ENCODE peak calls at places on chromosomes 6 and 20, in seven cellular contexts. E is fibroblast of lung; C is DND-41; H is iPS DF 6.9; J is lower lobe of right lung; Y is CD8-positive, alpha-beta memory T cell; F is breast epithelium. V is an unnamed sample.

GRCh38 chr20:31934968-31935764 is 16.7 kb downstream of the PDRG1 start:
- DNase-seq in E (no peak), C (no peak), H (no peak), J (no peak), Y (no peak), F (no peak), V (no peak)

GRCh38 chr20:38075161-38075998 is 41.8 kb downstream of the RPRD1B start:
- DNase-seq in E (peak; percentile 82), C (no peak), H (no peak), J (no peak), Y (no peak), F (no peak), V (no peak)

GRCh38 chr20:4225778-4226177 is 210.4 kb upstream of the RNF24 start:
- DNase-seq in E (peak; percentile 97), C (no peak), H (no peak), J (no peak), Y (no peak), F (no peak), V (no peak)

GRCh38 chr6:17872908-17873307 is 114.5 kb downstream of the KIF13A start:
- DNase-seq in E (no peak), C (no peak), H (no peak), J (no peak), Y (no peak), F (no peak), V (no peak)

GRCh38 chr20:37627060-37627766 is 66.6 kb upstream of the CTNNBL1 start:
- DNase-seq in E (peak; percentile 64), C (peak; percentile 75), H (peak; percentile 41), J (no peak), Y (no peak), F (no peak), V (no peak)

GRCh38 chr6:41702089-41702745 is 33.2 kb downstream of the TFEB start:
- DNase-seq in E (no peak), C (no peak), H (no peak), J (no peak), Y (no peak), F (no peak), V (no peak)

GRCh38 chr20:57615472-57615855 is 4.8 kb downstream of the ZBP1 start:
- DNase-seq in E (no peak), C (no peak), H (no peak), J (no peak), Y (no peak), F (no peak), V (no peak)

GRCh38 chr6:26536571-26537159 is 1.5 kb upstream of the HMGN4 start:
- DNase-seq in E (peak; percentile 76), C (peak; percentile 65), H (no peak), J (no peak), Y (no peak), F (no peak), V (no peak)

GRCh38 chr20:45450097-45450818 is 19.3 kb upstream of the WFDC2 start:
- DNase-seq in E (peak; percentile 64), C (peak; percentile 34), H (no peak), J (no peak), Y (no peak), F (no peak), V (no peak)

GRCh38 chr20:7855545-7855944 is 84.7 kb downstream of the HAO1 start:
- DNase-seq in E (no peak), C (no peak), H (no peak), J (no peak), Y (no peak), F (no peak), V (no peak)

GRCh38 chr6:73354389-73354651 is 244 bp upstream of the DPPA5 start:
- DNase-seq in E (no peak), C (no peak), H (no peak), J (no peak), Y (no peak), F (no peak), V (no peak)

GRCh38 chr20:45111799-45112471 is 3.0 kb downstream of the WFDC5 start:
- DNase-seq in E (peak; percentile 23), C (peak; percentile 31), H (no peak), J (no peak), Y (no peak), F (no peak), V (no peak)

GRCh38 chr20:50521221-50521642 is 11.0 kb downstream of the PTPN1 start:
- DNase-seq in E (no peak), C (no peak), H (no peak), J (no peak), Y (no peak), F (peak; percentile 1), V (no peak)

GRCh38 chr20:23143986-23144695 is 58.0 kb upstream of the CD93 start:
- DNase-seq in E (no peak), C (no peak), H (no peak), J (no peak), Y (no peak), F (no peak), V (no peak)

GRCh38 chr20:15319444-15319843 is 982.0 kb upstream of the FLRT3 start:
- DNase-seq in E (no peak), C (no peak), H (no peak), J (no peak), Y (no peak), F (no peak), V (no peak)

GRCh38 chr20:15320941-15321340 is 983.5 kb upstream of the FLRT3 start:
- DNase-seq in E (no peak), C (no peak), H (no peak), J (no peak), Y (no peak), F (peak; percentile 72), V (no peak)

GRCh38 chr20:15317546-15318242 is 980.3 kb upstream of the FLRT3 start:
- DNase-seq in E (no peak), C (no peak), H (no peak), J (no peak), Y (no peak), F (no peak), V (no peak)

GRCh38 chr20:15318682-15319081 is 981.3 kb upstream of the FLRT3 start:
- DNase-seq in E (no peak), C (no peak), H (no peak), J (no peak), Y (no peak), F (no peak), V (no peak)

GRCh38 chr20:15316556-15316955 is 979.1 kb upstream of the FLRT3 start:
- DNase-seq in E (no peak), C (no peak), H (no peak), J (no peak), Y (no peak), F (no peak), V (no peak)
- H3K9me3 ChIP-seq in E (no peaks in the 10 kb centered on the region), C (no peaks in the 10 kb centered on the region), H (no peaks in the 10 kb centered on the region), J (no peaks in the 10 kb centered on the region), Y (no peaks in the 10 kb centered on the region), F (no peaks in the 10 kb centered on the region), V (no peaks in the 10 kb centered on the region)

GRCh38 chr6:43621078-43621835 is 7.8 kb downstream of the GTPBP2 start:
- DNase-seq in E (no peak), C (no peak), H (no peak), J (no peak), Y (no peak), F (peak; percentile 15), V (no peak)
- H3K36me3 ChIP-seq in E (peaks cover 42% of the 10 kb centered on the region), C (peaks cover 81% of the 10 kb centered on the region), H (peaks cover 43% of the 10 kb centered on the region), J (peaks cover 85% of the 10 kb centered on the region), Y (peaks cover 27% of the 10 kb centered on the region), F (no peaks in the 10 kb centered on the region), V (peaks cover 54% of the 10 kb centered on the region)

DNA sequence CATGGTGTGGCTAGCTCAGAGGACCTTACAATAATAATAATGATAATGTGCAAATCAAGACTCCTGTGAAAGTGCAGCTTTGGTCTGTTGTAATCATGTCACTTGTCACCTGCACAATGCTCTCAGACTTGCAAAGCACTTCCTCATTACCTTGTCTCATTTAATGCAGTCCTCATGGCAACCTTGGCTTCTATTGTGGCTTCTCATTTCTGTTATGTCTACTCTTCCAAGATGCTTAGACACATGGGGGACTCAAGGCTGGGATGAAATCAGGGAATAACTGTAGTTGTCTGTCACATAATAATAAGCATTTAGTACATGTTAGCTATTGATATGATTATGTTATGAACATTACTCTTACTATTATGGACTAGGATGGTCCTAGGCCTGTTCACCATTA is 484.2 kb downstream of the PTPRT start:
- DNase-seq in E (no peak), C (no peak), H (no peak), J (no peak), Y (no peak), F (no peak), V (no peak)
- H3K9me3 ChIP-seq in E (no peaks in the 10 kb centered on the region), C (peaks cover 8% of the 10 kb centered on the region), H (no peaks in the 10 kb centered on the region), J (peaks cover 6% of the 10 kb centered on the region), Y (no peaks in the 10 kb centered on the region), F (peaks cover 7% of the 10 kb centered on the region), V (peaks cover 3% of the 10 kb centered on the region)

DNA sequence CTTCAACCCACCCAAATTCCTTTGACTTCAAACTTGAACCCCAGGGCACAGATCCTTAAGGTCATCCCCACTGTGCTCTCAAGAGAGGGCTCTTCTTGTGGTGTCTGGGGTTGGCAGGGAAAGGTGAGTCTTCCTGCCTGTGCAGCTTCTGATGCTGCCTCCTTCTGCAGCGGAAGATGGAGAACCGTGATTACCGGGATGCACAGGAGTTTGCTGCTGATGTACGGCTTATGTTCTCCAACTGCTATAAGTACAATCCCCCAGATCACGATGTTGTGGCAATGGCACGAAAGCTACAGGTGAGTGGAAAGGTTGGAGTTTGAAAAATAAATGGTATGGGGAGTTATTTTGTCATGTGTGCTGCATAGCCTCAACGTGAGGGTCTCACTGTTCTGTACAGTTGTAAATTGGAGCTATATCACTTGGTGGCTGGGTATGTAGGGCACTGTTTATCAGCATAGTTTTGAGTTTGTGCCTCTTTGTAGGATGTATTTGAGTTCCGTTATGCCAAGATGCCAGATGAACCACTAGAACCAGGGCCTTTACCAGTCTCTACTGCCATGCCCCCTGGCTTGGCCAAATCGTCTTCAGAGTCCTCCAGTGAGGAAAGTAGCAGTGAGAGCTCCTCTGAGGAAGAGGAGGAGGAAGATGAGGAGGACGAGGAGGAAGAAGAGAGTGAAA is 9.0 kb downstream of the BRD2 start:
- DNase-seq in E (no peak), C (no peak), H (no peak), J (no peak), Y (no peak), F (no peak), V (no peak)
- H3K36me3 ChIP-seq in E (peaks cover 48% of the 10 kb centered on the region), C (peaks cover 94% of the 10 kb centered on the region), H (peaks cover 69% of the 10 kb centered on the region), J (peaks cover 96% of the 10 kb centered on the region), Y (peaks cover 81% of the 10 kb centered on the region), F (peaks cover 22% of the 10 kb centered on the region), V (peaks cover 83% of the 10 kb centered on the region)

DNA sequence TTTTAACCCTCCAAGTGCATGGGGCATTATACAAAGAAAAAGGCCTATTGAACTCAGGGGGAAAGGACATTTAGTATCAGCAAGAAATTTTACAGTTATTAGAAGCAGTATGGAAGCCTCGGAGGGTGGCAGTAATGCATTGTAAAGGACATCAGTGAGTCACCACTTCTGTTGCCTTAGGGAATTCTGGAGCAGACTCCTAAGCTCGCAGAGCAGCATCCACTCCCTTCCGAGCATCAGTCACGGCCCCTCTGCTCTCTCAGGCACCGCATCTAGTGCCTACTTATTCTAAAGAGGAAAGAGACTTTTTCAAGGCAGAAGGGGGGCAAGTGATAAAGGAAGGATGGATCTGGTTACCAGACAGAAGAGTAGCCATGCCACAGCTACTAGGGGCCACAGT is 296.5 kb downstream of the RNGTT start:
- DNase-seq in E (no peak), C (no peak), H (no peak), J (no peak), Y (no peak), F (no peak), V (no peak)
- H3K9me3 ChIP-seq in E (no peaks in the 10 kb centered on the region), C (peaks cover 44% of the 10 kb centered on the region), H (no peaks in the 10 kb centered on the region), J (peaks cover 39% of the 10 kb centered on the region), Y (peaks cover 14% of the 10 kb centered on the region), F (peaks cover 38% of the 10 kb centered on the region), V (no peaks in the 10 kb centered on the region)

V was measured in effector memory CD4-positive, alpha-beta T cell.